ENCODE peak calls at places on chromosomes 6 and 20, in nine cellular contexts. One of them, this sample, is unnamed.
A peak's percentile ranks its signal among the peaks of the same experiment; 100 is the strongest.

GRCh38 chr20:610130-611046 is at the start of gene TCF15:
- DNase-seq in lower lobe of right lung: peak; percentile 30
- DNase-seq in right lobe of liver: peak; percentile 42
- DNase-seq in ascending aorta: no peak
- DNase-seq in heart right ventricle: peak; percentile 67
- DNase-seq in breast epithelium: no peak
- DNase-seq in stomach: no peak
- DNase-seq in fibroblast of lung: no peak
- DNase-seq in H9: peak; percentile 72
- DNase-seq in this sample: no peak

GRCh38 chr6:53048431-53049195 is 16.6 kb upstream of the FBXO9 start:
- DNase-seq in lower lobe of right lung: no peak
- DNase-seq in right lobe of liver: no peak
- DNase-seq in ascending aorta: no peak
- DNase-seq in heart right ventricle: no peak
- DNase-seq in breast epithelium: no peak
- DNase-seq in stomach: no peak
- DNase-seq in fibroblast of lung: peak; percentile 88
- DNase-seq in H9: no peak
- DNase-seq in this sample: peak; percentile 88

GRCh38 chr6:2744206-2744771 is 6.4 kb downstream of the MYLK4 start:
- DNase-seq in lower lobe of right lung: no peak
- DNase-seq in right lobe of liver: peak; percentile 59
- DNase-seq in ascending aorta: no peak
- DNase-seq in heart right ventricle: peak; percentile 47
- DNase-seq in breast epithelium: no peak
- DNase-seq in stomach: peak; percentile 42
- DNase-seq in fibroblast of lung: peak; percentile 25
- DNase-seq in H9: no peak
- DNase-seq in this sample: no peak

GRCh38 chr6:168371989-168372711 is 52.6 kb upstream of the DACT2 start:
- DNase-seq in lower lobe of right lung: no peak
- DNase-seq in right lobe of liver: no peak
- DNase-seq in ascending aorta: no peak
- DNase-seq in heart right ventricle: no peak
- DNase-seq in breast epithelium: no peak
- DNase-seq in stomach: no peak
- DNase-seq in fibroblast of lung: no peak
- DNase-seq in H9: no peak
- DNase-seq in this sample: no peak

GRCh38 chr20:47198996-47199552 is 157.4 kb downstream of the ZMYND8 start:
- DNase-seq in lower lobe of right lung: no peak
- DNase-seq in right lobe of liver: no peak
- DNase-seq in ascending aorta: no peak
- DNase-seq in heart right ventricle: no peak
- DNase-seq in breast epithelium: no peak
- DNase-seq in stomach: no peak
- DNase-seq in fibroblast of lung: no peak
- DNase-seq in H9: no peak
- DNase-seq in this sample: no peak

GRCh38 chr6:16136086-16136485 is 7.2 kb downstream of the MYLIP start:
- DNase-seq in lower lobe of right lung: no peak
- DNase-seq in right lobe of liver: no peak
- DNase-seq in ascending aorta: no peak
- DNase-seq in heart right ventricle: no peak
- DNase-seq in breast epithelium: no peak
- DNase-seq in stomach: no peak
- DNase-seq in fibroblast of lung: no peak
- DNase-seq in H9: no peak
- DNase-seq in this sample: no peak

GRCh38 chr6:44662461-44663121 is 275.1 kb downstream of the CDC5L start:
- DNase-seq in lower lobe of right lung: peak; percentile 61
- DNase-seq in right lobe of liver: no peak
- DNase-seq in ascending aorta: no peak
- DNase-seq in heart right ventricle: no peak
- DNase-seq in breast epithelium: peak; percentile 40
- DNase-seq in stomach: no peak
- DNase-seq in fibroblast of lung: no peak
- DNase-seq in H9: peak; percentile 85
- DNase-seq in this sample: peak; percentile 60

GRCh38 chr6:138240476-138241245 is 22.4 kb upstream of the PBOV1 start:
- DNase-seq in lower lobe of right lung: no peak
- DNase-seq in right lobe of liver: no peak
- DNase-seq in ascending aorta: no peak
- DNase-seq in heart right ventricle: no peak
- DNase-seq in breast epithelium: no peak
- DNase-seq in stomach: no peak
- DNase-seq in fibroblast of lung: no peak
- DNase-seq in H9: no peak
- DNase-seq in this sample: no peak

GRCh38 chr6:110404602-110405001 is 10.8 kb downstream of the DDO start:
- DNase-seq in lower lobe of right lung: no peak
- DNase-seq in right lobe of liver: no peak
- DNase-seq in ascending aorta: no peak
- DNase-seq in heart right ventricle: no peak
- DNase-seq in breast epithelium: no peak
- DNase-seq in stomach: no peak
- DNase-seq in fibroblast of lung: peak; percentile 20
- DNase-seq in H9: no peak
- DNase-seq in this sample: no peak

GRCh38 chr20:36644032-36644712 is 1.8 kb downstream of the SLA2 start:
- DNase-seq in lower lobe of right lung: no peak
- DNase-seq in right lobe of liver: no peak
- DNase-seq in ascending aorta: no peak
- DNase-seq in heart right ventricle: no peak
- DNase-seq in breast epithelium: no peak
- DNase-seq in stomach: no peak
- DNase-seq in fibroblast of lung: no peak
- DNase-seq in H9: no peak
- DNase-seq in this sample: no peak

GRCh38 chr6:41531591-41532582 is 14.3 kb upstream of the FOXP4 start:
- DNase-seq in lower lobe of right lung: no peak
- DNase-seq in right lobe of liver: no peak
- DNase-seq in ascending aorta: no peak
- DNase-seq in heart right ventricle: no peak
- DNase-seq in breast epithelium: no peak
- DNase-seq in stomach: no peak
- DNase-seq in fibroblast of lung: peak; percentile 8
- DNase-seq in H9: no peak
- DNase-seq in this sample: no peak

GRCh38 chr6:30740993-30741784 is 1.3 kb downstream of the FLOT1 start:
- DNase-seq in lower lobe of right lung: no peak
- DNase-seq in right lobe of liver: no peak
- DNase-seq in ascending aorta: no peak
- DNase-seq in heart right ventricle: no peak
- DNase-seq in breast epithelium: no peak
- DNase-seq in stomach: no peak
- DNase-seq in fibroblast of lung: no peak
- DNase-seq in H9: no peak
- DNase-seq in this sample: no peak

GRCh38 chr20:58647162-58647813 is 3.8 kb upstream of the STX16 start:
- DNase-seq in lower lobe of right lung: no peak
- DNase-seq in right lobe of liver: no peak
- DNase-seq in ascending aorta: no peak
- DNase-seq in heart right ventricle: no peak
- DNase-seq in breast epithelium: peak; percentile 16
- DNase-seq in stomach: no peak
- DNase-seq in fibroblast of lung: no peak
- DNase-seq in H9: no peak
- DNase-seq in this sample: no peak

GRCh38 chr20:53981752-53982437 is 88.5 kb downstream of the BCAS1 start:
- DNase-seq in lower lobe of right lung: no peak
- DNase-seq in right lobe of liver: no peak
- DNase-seq in ascending aorta: no peak
- DNase-seq in heart right ventricle: no peak
- DNase-seq in breast epithelium: no peak
- DNase-seq in stomach: no peak
- DNase-seq in fibroblast of lung: no peak
- DNase-seq in H9: no peak
- DNase-seq in this sample: peak; percentile 14

GRCh38 chr6:81997091-81997926 is 244.8 kb upstream of the TENT5A start:
- DNase-seq in lower lobe of right lung: no peak
- DNase-seq in right lobe of liver: no peak
- DNase-seq in ascending aorta: no peak
- DNase-seq in heart right ventricle: no peak
- DNase-seq in breast epithelium: no peak
- DNase-seq in stomach: no peak
- DNase-seq in fibroblast of lung: peak; percentile 85
- DNase-seq in H9: no peak
- DNase-seq in this sample: no peak

GRCh38 chr6:80932364-80932763 is 820.1 kb downstream of the TENT5A start:
- DNase-seq in lower lobe of right lung: no peak
- DNase-seq in right lobe of liver: no peak
- DNase-seq in ascending aorta: no peak
- DNase-seq in heart right ventricle: no peak
- DNase-seq in breast epithelium: no peak
- DNase-seq in stomach: no peak
- DNase-seq in fibroblast of lung: peak; percentile 87
- DNase-seq in H9: no peak
- DNase-seq in this sample: peak; percentile 3

DNA sequence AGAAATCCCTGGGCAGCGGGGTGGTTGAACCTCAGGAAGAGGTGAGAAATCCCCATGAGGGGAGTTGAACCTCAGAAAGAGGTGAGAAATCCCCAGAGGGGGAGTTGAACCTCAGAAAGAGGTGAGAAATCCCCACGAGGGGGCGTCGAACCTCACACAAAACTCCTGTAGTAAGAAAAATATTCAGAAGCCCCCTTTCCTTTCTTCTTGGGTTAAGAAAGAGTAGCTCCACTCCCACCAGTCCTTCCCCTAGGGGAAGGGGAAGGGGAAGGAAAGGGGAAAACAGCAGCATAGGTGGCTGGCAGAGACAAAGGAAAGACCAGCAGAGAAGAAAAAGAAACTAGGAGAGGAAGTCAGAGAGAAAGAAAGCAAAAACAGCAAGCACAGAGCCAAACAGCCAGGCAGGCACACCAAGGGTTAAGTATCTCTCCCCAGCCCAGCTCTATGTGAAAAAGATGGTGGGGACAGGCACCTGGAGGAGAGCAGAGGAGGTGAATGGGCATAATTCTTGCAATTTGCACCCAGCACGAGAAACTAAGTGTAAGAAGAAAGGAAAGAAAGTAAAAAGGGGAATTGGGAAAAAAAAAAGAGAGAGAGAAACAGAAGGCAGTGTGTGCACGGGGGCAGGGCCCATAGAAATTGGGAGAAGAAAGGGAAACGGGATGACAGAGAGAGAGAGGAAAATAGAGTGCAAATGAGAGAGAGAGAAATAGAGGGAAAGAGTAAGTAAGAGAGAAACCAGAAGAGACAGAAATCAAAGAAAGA is 88.2 kb downstream of the PLG start:
- DNase-seq in lower lobe of right lung: no peak
- DNase-seq in right lobe of liver: no peak
- DNase-seq in ascending aorta: no peak
- DNase-seq in heart right ventricle: no peak
- DNase-seq in breast epithelium: no peak
- DNase-seq in stomach: no peak
- DNase-seq in fibroblast of lung: no peak
- DNase-seq in H9: peak; percentile 57
- DNase-seq in this sample: peak; percentile 41
- TF ChIP-seq CTCF in lower lobe of right lung: no peak
- TF ChIP-seq CTCF in right lobe of liver: no peak
- TF ChIP-seq CTCF in ascending aorta: no peak
- TF ChIP-seq CTCF in heart right ventricle: no peak
- TF ChIP-seq CTCF in breast epithelium: no peak
- TF ChIP-seq CTCF in stomach: no peak
- TF ChIP-seq CTCF in fibroblast of lung: no peak
- TF ChIP-seq CTCF in H9: peak; percentile 51
- TF ChIP-seq CTCF in this sample: peak; percentile 29

DNA sequence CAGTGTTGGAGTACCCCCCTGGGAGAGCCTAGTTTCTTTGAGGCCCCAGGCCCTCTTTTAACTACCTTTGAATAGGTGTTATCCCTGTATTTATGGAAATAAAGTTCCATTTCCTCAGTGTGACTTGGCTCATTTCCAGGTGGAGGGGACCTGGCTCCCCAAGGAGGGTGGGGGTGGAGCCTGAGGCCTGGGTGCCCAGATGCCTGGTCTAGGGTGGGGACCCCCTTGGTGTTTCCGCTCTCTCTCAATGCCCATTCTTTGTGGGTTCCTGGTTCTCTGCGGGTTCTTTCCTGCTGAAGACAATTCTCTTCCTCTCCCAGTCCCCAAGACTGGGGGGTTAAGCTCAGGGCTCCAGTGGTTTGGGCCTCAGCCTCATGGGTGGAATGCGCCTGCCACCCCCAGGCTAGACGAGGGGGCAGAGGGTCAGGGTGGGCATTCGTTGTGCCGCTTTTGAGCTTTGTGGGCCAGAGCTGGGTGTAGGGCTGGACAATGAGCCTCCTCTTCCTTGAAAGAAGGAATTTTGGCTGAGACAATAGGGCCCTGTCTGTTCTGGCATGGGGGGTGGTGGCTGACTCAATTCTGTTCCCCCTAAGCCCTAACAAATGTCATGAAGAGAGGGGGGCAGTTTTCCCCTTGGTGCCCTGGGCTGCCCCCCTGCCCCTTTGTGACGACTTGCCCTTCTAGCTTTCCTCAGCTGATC is 686 bp upstream of the EGFL8 start:
- DNase-seq in lower lobe of right lung: no peak
- DNase-seq in right lobe of liver: no peak
- DNase-seq in ascending aorta: no peak
- DNase-seq in heart right ventricle: no peak
- DNase-seq in breast epithelium: no peak
- DNase-seq in stomach: no peak
- DNase-seq in fibroblast of lung: no peak
- DNase-seq in H9: no peak
- DNase-seq in this sample: no peak
- H3K27ac ChIP-seq in lower lobe of right lung: peak overlapping the region; percentile 69
- H3K27ac ChIP-seq in right lobe of liver: no peak overlapping the region
- H3K27ac ChIP-seq in ascending aorta: peak overlapping the region; percentile 18
- H3K27ac ChIP-seq in heart right ventricle: peak overlapping the region; percentile 34
- H3K27ac ChIP-seq in breast epithelium: peak overlapping the region; percentile 61
- H3K27ac ChIP-seq in stomach: peak overlapping the region; percentile 61
- H3K27ac ChIP-seq in fibroblast of lung: no peak overlapping the region
- H3K27ac ChIP-seq in H9: no peak overlapping the region
- H3K27ac ChIP-seq in this sample: no peak overlapping the region

GRCh38 chr6:111938710-111939109 is 65.5 kb upstream of the FYN start:
- DNase-seq in lower lobe of right lung: no peak
- DNase-seq in right lobe of liver: no peak
- DNase-seq in ascending aorta: no peak
- DNase-seq in heart right ventricle: no peak
- DNase-seq in breast epithelium: no peak
- DNase-seq in stomach: no peak
- DNase-seq in fibroblast of lung: peak; percentile 93
- DNase-seq in H9: no peak
- DNase-seq in this sample: peak; percentile 80
- H3K4me1 ChIP-seq in lower lobe of right lung: no peaks in the 10 kb centered on the region
- H3K4me1 ChIP-seq in right lobe of liver: no peaks in the 10 kb centered on the region
- H3K4me1 ChIP-seq in ascending aorta: no peaks in the 10 kb centered on the region
- H3K4me1 ChIP-seq in heart right ventricle: no peaks in the 10 kb centered on the region
- H3K4me1 ChIP-seq in breast epithelium: no peaks in the 10 kb centered on the region
- H3K4me1 ChIP-seq in stomach: no peaks in the 10 kb centered on the region
- H3K4me1 ChIP-seq in fibroblast of lung: peaks cover 6% of the 10 kb centered on the region
- H3K4me1 ChIP-seq in H9: no peaks in the 10 kb centered on the region
- H3K4me1 ChIP-seq in this sample: peaks cover 10% of the 10 kb centered on the region

GRCh38 chr6:145457556-145457955 is 277.8 kb downstream of the EPM2A start:
- DNase-seq in lower lobe of right lung: no peak
- DNase-seq in right lobe of liver: no peak
- DNase-seq in ascending aorta: no peak
- DNase-seq in heart right ventricle: no peak
- DNase-seq in breast epithelium: no peak
- DNase-seq in stomach: no peak
- DNase-seq in fibroblast of lung: no peak
- DNase-seq in H9: no peak
- DNase-seq in this sample: no peak

GRCh38 chr6:145454006-145454405 is 281.3 kb downstream of the EPM2A start:
- DNase-seq in lower lobe of right lung: no peak
- DNase-seq in right lobe of liver: no peak
- DNase-seq in ascending aorta: no peak
- DNase-seq in heart right ventricle: no peak
- DNase-seq in breast epithelium: no peak
- DNase-seq in stomach: no peak
- DNase-seq in fibroblast of lung: no peak
- DNase-seq in H9: no peak
- DNase-seq in this sample: no peak

GRCh38 chr6:145453376-145453775 is 281.9 kb downstream of the EPM2A start:
- DNase-seq in lower lobe of right lung: no peak
- DNase-seq in right lobe of liver: no peak
- DNase-seq in ascending aorta: no peak
- DNase-seq in heart right ventricle: no peak
- DNase-seq in breast epithelium: no peak
- DNase-seq in stomach: no peak
- DNase-seq in fibroblast of lung: no peak
- DNase-seq in H9: no peak
- DNase-seq in this sample: no peak
- TF ChIP-seq CTCF in lower lobe of right lung: peak; percentile 24
- TF ChIP-seq CTCF in right lobe of liver: no peak
- TF ChIP-seq CTCF in ascending aorta: no peak
- TF ChIP-seq CTCF in heart right ventricle: no peak
- TF ChIP-seq CTCF in breast epithelium: no peak
- TF ChIP-seq CTCF in stomach: peak; percentile 8
- TF ChIP-seq CTCF in fibroblast of lung: peak; percentile 3
- TF ChIP-seq CTCF in H9: peak; percentile 54
- TF ChIP-seq CTCF in this sample: peak; percentile 41

This sample was measured in foreskin keratinocyte.